ENCODE peak calls at places on chromosome 9, in six cellular contexts. T is adrenal gland, J is transverse colon, B is fibroblast of mammary gland, C is T-helper 17 cell, P is neural crest cell. Q is an unnamed sample.

GRCh38 chr9:116288658-116289057 is 135.1 kb downstream of the PAPPA start:
- DNase-seq in T (peak), J (no peak), B (peak), C (no peak), P (no peak), Q (no peak)

GRCh38 chr9:34578241-34579096 is 11.1 kb downstream of the CNTFR start:
- DNase-seq in T (no peak), J (no peak), B (peak), C (no peak), P (peak), Q (no peak)

GRCh38 chr9:76200315-76200714 is 193.9 kb downstream of the RFK start:
- DNase-seq in T (no peak), J (no peak), B (no peak), C (no peak), P (no peak), Q (no peak)

GRCh38 chr9:109118802-109119438 is 827 bp downstream of the TMEM245 start:
- DNase-seq in T (peak), J (no peak), B (no peak), C (no peak), P (no peak), Q (peak)

GRCh38 chr9:69577123-69577522 is 95.0 kb downstream of the APBA1 start:
- DNase-seq in T (no peak), J (no peak), B (no peak), C (no peak), P (no peak), Q (no peak)

GRCh38 chr9:89502038-89502601 is 4.2 kb upstream of the SEMA4D start:
- DNase-seq in T (no peak), J (no peak), B (no peak), C (no peak), P (no peak), Q (no peak)

GRCh38 chr9:123710299-123710698 is 219.6 kb downstream of the DENND1A start:
- DNase-seq in T (no peak), J (no peak), B (peak), C (no peak), P (no peak), Q (no peak)

GRCh38 chr9:93061260-93061751 is 2.8 kb downstream of the SUSD3 start:
- DNase-seq in T (no peak), J (no peak), B (no peak), C (no peak), P (no peak), Q (no peak)

GRCh38 chr9:32394381-32395049 is 10.1 kb downstream of the ACO1 start:
- DNase-seq in T (no peak), J (no peak), B (peak), C (no peak), P (no peak), Q (no peak)

GRCh38 chr9:120353501-120353900 is 226.5 kb downstream of the CDK5RAP2 start:
- DNase-seq in T (peak), J (no peak), B (peak), C (no peak), P (no peak), Q (no peak)

GRCh38 chr9:133711428-133712220 is 26.5 kb downstream of the SARDH start:
- DNase-seq in T (peak), J (no peak), B (peak), C (no peak), P (no peak), Q (no peak)

GRCh38 chr9:97857603-97858392 is 4.8 kb downstream of the FOXE1 start:
- DNase-seq in T (no peak), J (no peak), B (no peak), C (no peak), P (no peak), Q (peak)

GRCh38 chr9:116372786-116373185 is 219.2 kb downstream of the PAPPA start:
- DNase-seq in T (no peak), J (no peak), B (no peak), C (no peak), P (no peak), Q (no peak)

GRCh38 chr9:107242073-107243063 is 40.7 kb upstream of the RAD23B start:
- DNase-seq in T (no peak), J (no peak), B (peak), C (no peak), P (no peak), Q (no peak)

GRCh38 chr9:69153707-69154521 is 20.2 kb upstream of the TJP2 start:
- DNase-seq in T (no peak), J (no peak), B (no peak), C (no peak), P (no peak), Q (peak)

GRCh38 chr9:92807031-92807756 is 42.6 kb upstream of the BICD2 start:
- DNase-seq in T (no peak), J (no peak), B (no peak), C (no peak), P (no peak), Q (no peak)

GRCh38 chr9:27943544-27943943 is 370.3 kb upstream of the C9orf72 start:
- DNase-seq in T (no peak), J (no peak), B (no peak), C (no peak), P (no peak), Q (no peak)

GRCh38 chr9:97786341-97786740 is 66.7 kb upstream of the FOXE1 start:
- DNase-seq in T (no peak), J (no peak), B (no peak), C (no peak), P (no peak), Q (peak)